ENCODE peak calls at places on chromosomes 7 and 10, in four cellular contexts. E, C, F and I are unnamed samples.

GRCh38 chr10:123966896-123967231 is 75.3 kb upstream of the CPXM2 start:
- DNase-seq in E (no peak), C (no peak), F (no peak), I (no peak)

GRCh38 chr10:100338434-100339036 is 8.5 kb upstream of the SCD start:
- DNase-seq in E (peak), C (peak), F (peak), I (peak)

GRCh38 chr10:92813979-92814378 is 34.3 kb upstream of the EXOC6 start:
- DNase-seq in E (no peak), C (no peak), F (no peak), I (no peak)

GRCh38 chr7:111919690-111920179 is 286.5 kb downstream of the DOCK4 start:
- DNase-seq in E (no peak), C (peak), F (no peak), I (no peak)

GRCh38 chr7:105246195-105247078 is 142.3 kb downstream of the SRPK2 start:
- DNase-seq in E (no peak), C (no peak), F (no peak), I (no peak)

GRCh38 chr7:21942955-21943354 is 2.7 kb downstream of the CDCA7L start:
- DNase-seq in E (no peak), C (no peak), F (no peak), I (no peak)

GRCh38 chr10:36281871-36282331 is 639.8 kb upstream of the FZD8 start:
- DNase-seq in E (no peak), C (no peak), F (no peak), I (peak)

GRCh38 chr7:107559864-107560263 is 3.9 kb downstream of the COG5 start:
- DNase-seq in E (no peak), C (no peak), F (no peak), I (no peak)

GRCh38 chr10:4129866-4130455 is 345.0 kb upstream of the KLF6 start:
- DNase-seq in E (no peak), C (no peak), F (no peak), I (no peak)

GRCh38 chr10:59823751-59824150 is 70.5 kb upstream of the MRLN start:
- DNase-seq in E (no peak), C (no peak), F (no peak), I (no peak)

GRCh38 chr10:10833955-10834354 is 183.7 kb upstream of the CELF2 start:
- DNase-seq in E (no peak), C (no peak), F (no peak), I (no peak)

GRCh38 chr10:18144928-18145327 is 4.7 kb downstream of the CACNB2 start:
- DNase-seq in E (peak), C (no peak), F (no peak), I (no peak)

GRCh38 chr7:152435384-152436278 is at the start of gene KMT2C:
- DNase-seq in E (peak), C (no peak), F (peak), I (no peak)

GRCh38 chr7:32941996-32942782 is 15.1 kb upstream of the FKBP9 start:
- DNase-seq in E (peak), C (peak), F (peak), I (peak)

GRCh38 chr7:31782411-31782991 is 95.5 kb downstream of the PPP1R17 start:
- DNase-seq in E (no peak), C (peak), F (peak), I (peak)

GRCh38 chr10:131312261-131312801 is 810 bp upstream of the TCERG1L start:
- DNase-seq in E (peak), C (no peak), F (no peak), I (no peak)

GRCh38 chr10:27636816-27637215 is 108.8 kb downstream of the MKX start:
- DNase-seq in E (no peak), C (no peak), F (no peak), I (no peak)

GRCh38 chr7:15938153-15938552 is 251.7 kb upstream of the MEOX2 start:
- DNase-seq in E (no peak), C (no peak), F (no peak), I (no peak)

GRCh38 chr10:98460837-98461499 is 14.2 kb upstream of the HPS1 start:
- DNase-seq in E (no peak), C (peak), F (peak), I (peak)

GRCh38 chr10:70508912-70509366 is 30.4 kb downstream of the PALD1 start:
- DNase-seq in E (peak), C (no peak), F (peak), I (no peak)

GRCh38 chr10:21637795-21638194 is 103.8 kb downstream of the MLLT10 start:
- DNase-seq in E (no peak), C (no peak), F (no peak), I (no peak)

GRCh38 chr7:156113733-156114132 is 301.5 kb upstream of the SHH start:
- DNase-seq in E (no peak), C (no peak), F (no peak), I (no peak)
- TF ChIP-seq MAX in E (no peak), C (no peak), F (no peak), I (no peak)

DNA sequence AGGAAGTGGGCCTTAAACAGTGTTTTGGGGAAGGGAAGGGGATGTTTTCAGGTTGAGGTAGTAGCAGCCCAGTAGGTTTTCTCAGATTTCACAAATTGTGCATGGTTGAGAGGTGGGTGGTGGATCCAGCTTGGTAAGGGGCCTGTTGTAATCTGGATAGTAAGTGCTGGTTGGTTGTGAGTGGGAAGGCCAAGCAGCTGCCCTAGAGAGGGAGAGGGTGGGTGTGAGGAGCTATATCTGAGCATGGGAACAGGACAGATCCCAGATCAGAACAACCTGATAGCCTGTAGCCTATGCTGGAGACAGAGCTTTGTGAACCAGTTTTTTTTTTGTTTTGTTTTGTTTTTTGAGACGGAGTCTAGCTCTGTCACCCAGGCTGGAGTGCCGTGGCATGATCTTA is 53.9 kb upstream of the ZMIZ2 start:
- DNase-seq in E (no peak), C (no peak), F (no peak), I (no peak)
- TF ChIP-seq NR3C1 in E (no peak), C (no peak), F (no peak), I (no peak)

DNA sequence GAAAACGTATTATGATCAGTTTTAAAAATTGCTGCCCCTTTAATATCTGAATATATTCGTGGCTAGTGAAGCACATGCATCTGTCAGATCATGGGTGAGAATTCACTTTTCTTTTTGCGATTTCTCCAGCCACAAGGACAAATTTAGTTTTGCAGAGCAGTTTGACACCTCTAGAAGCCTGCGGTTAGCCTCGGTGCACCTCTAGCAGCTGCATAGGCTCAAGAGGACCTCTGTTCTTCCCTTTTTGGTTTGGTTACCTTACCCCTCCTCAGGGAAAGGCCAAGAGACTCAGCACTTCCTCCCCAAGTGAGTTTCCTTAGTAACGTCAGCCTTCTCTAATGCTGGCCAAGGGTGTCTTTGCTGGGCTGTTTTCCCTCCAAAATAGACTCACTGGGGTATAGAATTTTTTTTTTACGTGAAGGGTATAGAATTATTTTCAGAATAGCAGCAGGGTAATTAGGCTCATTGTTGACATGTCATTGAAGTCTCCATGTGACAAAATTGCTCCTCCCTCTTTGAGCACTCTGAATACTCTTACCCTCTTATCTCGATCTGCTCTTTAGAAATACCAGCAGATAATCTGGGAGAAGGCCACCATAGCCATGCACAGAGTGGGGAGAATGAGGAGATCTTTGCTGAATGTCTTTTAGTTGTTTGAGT is 97.9 kb downstream of the AUTS2 start:
- DNase-seq in E (no peak), C (no peak), F (no peak), I (no peak)
- TF ChIP-seq MAX in E (no peak), C (no peak), F (no peak), I (no peak)

DNA sequence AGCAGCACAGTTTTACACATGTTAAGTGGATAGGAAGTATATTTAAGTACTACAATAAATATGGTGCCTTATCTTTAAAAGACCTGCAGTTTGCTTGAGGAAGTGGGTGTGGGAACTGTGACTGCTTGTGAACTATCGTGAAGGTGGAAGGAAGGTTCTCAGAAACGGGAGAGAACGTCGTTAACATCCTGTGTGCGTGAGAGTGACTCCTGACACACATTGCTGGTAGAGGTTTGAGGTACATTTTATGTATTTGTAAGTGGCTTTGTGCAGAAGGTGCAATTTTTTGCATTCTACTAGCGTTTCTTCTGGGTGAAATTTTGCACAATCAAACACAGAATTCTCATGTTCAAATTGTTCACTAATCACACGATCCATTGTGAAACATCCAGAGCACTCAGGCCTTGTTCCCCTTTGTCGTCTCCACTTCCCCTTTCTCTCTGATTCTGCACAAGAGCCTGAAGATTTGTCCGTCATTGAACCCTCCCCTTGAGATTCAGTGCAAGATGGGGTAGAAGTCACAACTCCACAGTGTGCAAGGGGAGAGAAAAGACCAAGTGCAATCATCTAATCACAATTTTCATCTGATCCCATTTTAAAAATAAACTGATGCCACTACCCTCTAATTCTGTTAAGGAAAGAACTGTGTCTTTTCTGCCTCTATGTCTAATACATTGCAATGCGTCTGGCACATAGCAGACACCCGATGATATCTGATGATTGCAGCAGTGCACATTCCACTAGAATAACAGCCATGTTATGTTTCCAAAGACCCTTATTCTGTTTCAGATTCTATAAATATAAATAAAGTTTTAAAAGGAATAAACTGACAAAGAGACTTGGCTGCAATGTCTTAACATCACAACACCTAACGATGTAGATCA is 280.0 kb downstream of the NEBL start:
- DNase-seq in E (no peak), C (no peak), F (no peak), I (no peak)
- TF ChIP-seq NR3C1 in E (no peak), C (no peak), F (no peak), I (no peak)

GRCh38 chr10:63542835-63543575 is 21.8 kb downstream of the REEP3 start:
- DNase-seq in E (no peak), C (no peak), F (no peak), I (peak)
- TF ChIP-seq MAX in E (no peak), C (no peak), F (no peak), I (no peak)

DNA sequence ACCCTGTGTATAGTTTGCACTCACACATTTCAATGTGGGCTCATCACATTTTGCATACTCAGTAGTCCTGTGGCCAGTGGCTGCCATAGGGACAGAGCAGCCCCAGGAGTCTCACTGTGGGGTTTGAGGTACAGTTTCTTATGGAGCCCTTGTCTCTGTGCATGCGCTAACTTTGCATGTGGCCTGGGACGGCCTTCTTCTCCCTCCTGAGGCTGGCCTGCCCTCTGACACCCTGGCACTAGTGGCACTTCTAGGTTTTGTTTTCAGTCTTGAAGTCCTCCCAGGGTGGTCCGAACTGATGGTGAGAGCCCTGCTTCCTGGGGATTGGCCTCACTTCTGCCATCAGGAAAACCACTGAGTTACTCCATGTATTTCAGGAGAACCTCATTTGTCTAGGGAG is 21.2 kb downstream of the NACAD start:
- DNase-seq in E (no peak), C (no peak), F (no peak), I (no peak)
- TF ChIP-seq NR3C1 in E (no peak), C (no peak), F (no peak), I (no peak)

DNA sequence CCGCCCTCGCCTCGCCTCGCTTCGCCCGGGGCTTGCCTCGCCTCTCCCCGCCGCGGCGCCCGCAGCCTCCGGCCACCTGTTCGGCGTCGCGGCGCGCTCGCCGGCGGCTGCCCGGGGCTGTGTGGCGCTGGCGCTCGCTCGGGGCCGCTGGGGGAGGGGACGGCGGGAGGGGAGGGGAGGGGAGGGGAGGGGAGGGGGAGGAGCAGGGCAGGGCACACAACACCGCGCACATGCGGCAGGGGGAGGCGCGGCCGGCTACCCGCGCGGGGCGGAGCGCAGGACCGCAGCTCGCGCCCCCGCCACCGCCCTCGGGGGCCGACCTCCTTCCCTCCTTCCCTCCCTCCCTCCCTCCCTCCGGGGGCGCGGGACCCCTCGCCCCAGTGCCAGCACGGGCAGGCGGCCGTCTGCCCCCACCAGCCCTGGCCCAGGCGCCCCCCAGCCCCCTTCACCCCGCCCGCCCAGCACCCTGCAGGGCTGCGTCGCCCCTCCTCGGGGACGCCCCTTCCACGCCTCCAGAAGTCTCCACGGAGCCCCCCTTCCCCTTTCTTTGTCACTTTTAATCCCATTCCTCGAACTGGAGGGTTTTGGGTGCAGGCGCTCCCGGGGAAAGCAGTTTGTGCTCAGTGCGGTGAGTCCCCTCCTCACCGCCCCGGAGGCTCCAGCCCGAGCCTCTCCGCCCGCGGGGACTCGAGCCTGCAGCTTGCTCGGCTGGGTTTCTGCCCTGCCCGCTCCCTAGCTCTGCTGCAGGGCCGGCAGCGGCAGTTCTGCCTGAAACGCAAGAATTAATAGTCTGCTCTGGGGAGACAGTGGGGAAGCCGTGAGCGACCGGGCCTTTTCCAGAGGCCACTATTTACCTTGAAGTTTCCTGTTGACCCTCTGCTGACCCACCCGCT is at the start of gene PARD3:
- DNase-seq in E (peak), C (peak), F (peak), I (peak)
- TF ChIP-seq MAX in E (no peak), C (no peak), F (peak), I (peak)

GRCh38 chr7:151404216-151405011 is 5.4 kb downstream of the WDR86 start:
- DNase-seq in E (no peak), C (no peak), F (peak), I (peak)
- TF ChIP-seq NR3C1 in E (no peak), C (no peak), F (no peak), I (no peak)

GRCh38 chr7:137696376-137696775 is 150.4 kb downstream of the DGKI start:
- DNase-seq in E (no peak), C (no peak), F (no peak), I (no peak)
- TF ChIP-seq MAX in E (no peak), C (no peak), F (no peak), I (no peak)

GRCh38 chr7:4681922-4682620 is at the start of gene FOXK1:
- DNase-seq in E (peak), C (no peak), F (peak), I (peak)

GRCh38 chr7:4683884-4684565 is 1.9 kb downstream of the FOXK1 start:
- DNase-seq in E (no peak), C (peak), F (peak), I (no peak)

GRCh38 chr7:4683043-4683883 is 1.2 kb downstream of the FOXK1 start:
- DNase-seq in E (no peak), C (no peak), F (peak), I (no peak)

GRCh38 chr7:4681218-4681851 is 760 bp upstream of the FOXK1 start:
- DNase-seq in E (no peak), C (no peak), F (no peak), I (no peak)

GRCh38 chr7:4682621-4683042 is 537 bp downstream of the FOXK1 start:
- DNase-seq in E (peak), C (no peak), F (peak), I (no peak)
- TF ChIP-seq NR3C1 in E (no peak), C (no peak), F (no peak), I (no peak)